ENCODE peak calls at places on chromosome 4, in four cellular contexts. One of them, this sample, is unnamed.

GRCh38 chr4:81577392-81577791 is 105.7 kb upstream of the RASGEF1B start:
- DNase-seq in stimulated activated CD4-positive, alpha-beta T cell treated with anti-CD3 and anti-CD28 coated beads, Interleukin-15, amount 100 ng/mL, for 1 hour: no peak
- DNase-seq in AG08396: no peak
- DNase-seq in GM23248: no peak
- DNase-seq in this sample: no peak

GRCh38 chr4:10457255-10457801 is at the start of gene ZNF518B:
- DNase-seq in stimulated activated CD4-positive, alpha-beta T cell treated with anti-CD3 and anti-CD28 coated beads, Interleukin-15, amount 100 ng/mL, for 1 hour: peak
- DNase-seq in AG08396: peak
- DNase-seq in GM23248: peak
- DNase-seq in this sample: peak

GRCh38 chr4:56181140-56181950 is 205.9 kb downstream of the AASDH start:
- DNase-seq in stimulated activated CD4-positive, alpha-beta T cell treated with anti-CD3 and anti-CD28 coated beads, Interleukin-15, amount 100 ng/mL, for 1 hour: no peak
- DNase-seq in AG08396: no peak
- DNase-seq in GM23248: peak
- DNase-seq in this sample: no peak

GRCh38 chr4:25908491-25908901 is 5.5 kb upstream of the SMIM20 start:
- DNase-seq in stimulated activated CD4-positive, alpha-beta T cell treated with anti-CD3 and anti-CD28 coated beads, Interleukin-15, amount 100 ng/mL, for 1 hour: no peak
- DNase-seq in AG08396: peak
- DNase-seq in GM23248: peak
- DNase-seq in this sample: no peak

GRCh38 chr4:17230727-17231126 is 281.2 kb downstream of the QDPR start:
- DNase-seq in stimulated activated CD4-positive, alpha-beta T cell treated with anti-CD3 and anti-CD28 coated beads, Interleukin-15, amount 100 ng/mL, for 1 hour: no peak
- DNase-seq in AG08396: no peak
- DNase-seq in GM23248: peak
- DNase-seq in this sample: no peak

GRCh38 chr4:153159728-153160221 is 44.5 kb upstream of the TRIM2 start:
- DNase-seq in stimulated activated CD4-positive, alpha-beta T cell treated with anti-CD3 and anti-CD28 coated beads, Interleukin-15, amount 100 ng/mL, for 1 hour: no peak
- DNase-seq in AG08396: peak
- DNase-seq in GM23248: peak
- DNase-seq in this sample: no peak

GRCh38 chr4:128601992-128602695 is 207.4 kb upstream of the JADE1 start:
- DNase-seq in stimulated activated CD4-positive, alpha-beta T cell treated with anti-CD3 and anti-CD28 coated beads, Interleukin-15, amount 100 ng/mL, for 1 hour: no peak
- DNase-seq in AG08396: no peak
- DNase-seq in GM23248: peak
- DNase-seq in this sample: no peak

GRCh38 chr4:73815145-73815544 is 21.3 kb upstream of the CXCL6 start:
- DNase-seq in stimulated activated CD4-positive, alpha-beta T cell treated with anti-CD3 and anti-CD28 coated beads, Interleukin-15, amount 100 ng/mL, for 1 hour: no peak
- DNase-seq in AG08396: no peak
- DNase-seq in GM23248: no peak
- DNase-seq in this sample: no peak

GRCh38 chr4:53804719-53805118 is 213.4 kb upstream of the LNX1 start:
- DNase-seq in stimulated activated CD4-positive, alpha-beta T cell treated with anti-CD3 and anti-CD28 coated beads, Interleukin-15, amount 100 ng/mL, for 1 hour: no peak
- DNase-seq in AG08396: no peak
- DNase-seq in GM23248: peak
- DNase-seq in this sample: no peak

GRCh38 chr4:62495039-62495438 is 1294.9 kb downstream of the ADGRL3 start:
- DNase-seq in stimulated activated CD4-positive, alpha-beta T cell treated with anti-CD3 and anti-CD28 coated beads, Interleukin-15, amount 100 ng/mL, for 1 hour: no peak
- DNase-seq in AG08396: no peak
- DNase-seq in GM23248: no peak
- DNase-seq in this sample: no peak

This sample was measured in ascending aorta.